ENCODE peak calls at places on chromosome 4, in nine cellular contexts. E is nephron progenitor cell; N is activated CD8-positive, alpha-beta memory T cell treated with anti-CD3 and anti-CD28 coated beads for 24 hours; L is skeletal muscle cell; T is left colon; J is NCI-H2029; I is GDM1; R is uterus; K is upper lobe of left lung. W is an unnamed sample.

GRCh38 chr4:786861-787300 is 39.0 kb downstream of the CPLX1 start:
- DNase-seq in E (no peak), N (no peak), L (no peak), T (no peak), J (no peak), I (no peak), R (peak), K (peak), W (peak)

GRCh38 chr4:54473077-54473545 is 184.6 kb upstream of the KIT start:
- DNase-seq in E (no peak), N (no peak), L (no peak), T (no peak), J (peak), I (no peak), R (no peak), K (no peak), W (no peak)

GRCh38 chr4:149754526-149754925 is 61.1 kb downstream of the IQCM start:
- DNase-seq in E (no peak), N (no peak), L (peak), T (no peak), J (no peak), I (no peak), R (no peak), K (no peak), W (no peak)

GRCh38 chr4:109162759-109163158 is 139.7 kb downstream of the COL25A1 start:
- DNase-seq in E (no peak), N (no peak), L (no peak), T (no peak), J (no peak), I (no peak), R (no peak), K (no peak), W (no peak)

GRCh38 chr4:186881521-186882220 is 158.0 kb upstream of the FAT1 start:
- DNase-seq in E (no peak), N (no peak), L (peak), T (no peak), J (no peak), I (no peak), R (no peak), K (no peak), W (no peak)

GRCh38 chr4:65538571-65538970 is 131.7 kb downstream of the EPHA5 start:
- DNase-seq in E (no peak), N (no peak), L (peak), T (no peak), J (no peak), I (no peak), R (no peak), K (no peak), W (no peak)

GRCh38 chr4:141134051-141134450 is 782 bp upstream of the RNF150 start:
- DNase-seq in E (no peak), N (no peak), L (no peak), T (no peak), J (no peak), I (no peak), R (no peak), K (no peak), W (no peak)

GRCh38 chr4:176660561-176660960 is 132.2 kb downstream of the VEGFC start:
- DNase-seq in E (no peak), N (no peak), L (no peak), T (no peak), J (no peak), I (no peak), R (no peak), K (no peak), W (no peak)

GRCh38 chr4:81688085-81688484 is 216.4 kb upstream of the RASGEF1B start:
- DNase-seq in E (no peak), N (no peak), L (no peak), T (no peak), J (no peak), I (no peak), R (no peak), K (no peak), W (no peak)

GRCh38 chr4:15563871-15564270 is 91.3 kb downstream of the FBXL5 start:
- DNase-seq in E (no peak), N (no peak), L (no peak), T (no peak), J (no peak), I (no peak), R (no peak), K (no peak), W (no peak)

GRCh38 chr4:11261066-11261850 is 167.4 kb downstream of the HS3ST1 start:
- DNase-seq in E (no peak), N (no peak), L (no peak), T (no peak), J (peak), I (no peak), R (no peak), K (no peak), W (no peak)

GRCh38 chr4:119039779-119040178 is 95.9 kb upstream of the MYOZ2 start:
- DNase-seq in E (no peak), N (no peak), L (no peak), T (no peak), J (no peak), I (no peak), R (no peak), K (peak), W (no peak)

GRCh38 chr4:37615720-37616063 is 70.5 kb downstream of the RELL1 start:
- DNase-seq in E (no peak), N (no peak), L (no peak), T (no peak), J (no peak), I (no peak), R (no peak), K (no peak), W (no peak)

GRCh38 chr4:78057600-78058560 is 757 bp downstream of the FRAS1 start:
- DNase-seq in E (peak), N (peak), L (no peak), T (peak), J (peak), I (no peak), R (peak), K (peak), W (peak)

GRCh38 chr4:154073107-154073817 is 284.4 kb upstream of the SFRP2 start:
- DNase-seq in E (no peak), N (no peak), L (peak), T (no peak), J (no peak), I (no peak), R (no peak), K (no peak), W (no peak)

W was measured in heart right ventricle.